ENCODE peak calls at places on chromosomes 12 and 14, in nine cellular contexts. A is mesendoderm; M is CD8-positive, alpha-beta T cell; P is heart right ventricle; F is AG04450; W is SJCRH30; Y is thyroid gland; R is psoas muscle; U is PC-9. G is an unnamed sample. For H3K27me3, the result is how much of the 10 kb centered on the place peaks cover.

GRCh38 chr12:27367078-27367477 is 34.4 kb downstream of the BMAL2 start:
- DNase-seq in A (no peak), M (no peak), P (no peak), F (no peak), W (no peak), Y (no peak), R (no peak), U (no peak), G (no peak)

GRCh38 chr12:117890644-117891043 is 78.1 kb downstream of the KSR2 start:
- DNase-seq in A (no peak), M (no peak), P (no peak), F (no peak), W (no peak), Y (no peak), R (no peak), U (no peak), G (no peak)

GRCh38 chr14:68282479-68283377 is 463.1 kb downstream of the RAD51B start:
- DNase-seq in A (no peak), M (peak), P (no peak), F (no peak), W (no peak), Y (no peak), R (no peak), U (no peak), G (peak)

GRCh38 chr12:117441751-117442150 is 80.3 kb upstream of the NOS1 start:
- DNase-seq in A (peak), M (no peak), P (peak), F (no peak), W (peak), Y (peak), R (peak), U (no peak), G (no peak)

GRCh38 chr12:20142956-20143355 is 225.4 kb upstream of the PDE3A start:
- DNase-seq in A (peak), M (no peak), P (no peak), F (no peak), W (peak), Y (no peak), R (no peak), U (no peak), G (no peak)

GRCh38 chr12:13097526-13097925 is 5.9 kb downstream of the GSG1 start:
- DNase-seq in A (no peak), M (no peak), P (no peak), F (no peak), W (peak), Y (no peak), R (no peak), U (no peak), G (no peak)

GRCh38 chr12:126353604-126354003 is 1288.4 kb downstream of the AACS start:
- DNase-seq in A (no peak), M (no peak), P (no peak), F (no peak), W (peak), Y (no peak), R (no peak), U (no peak), G (no peak)

GRCh38 chr14:35808076-35808657 is 928 bp downstream of the RALGAPA1 start:
- DNase-seq in A (peak), M (no peak), P (no peak), F (no peak), W (peak), Y (peak), R (no peak), U (peak), G (peak)

GRCh38 chr14:74978416-74978947 is 23.1 kb upstream of the PGF start:
- DNase-seq in A (peak), M (no peak), P (no peak), F (no peak), W (peak), Y (no peak), R (no peak), U (peak), G (no peak)

GRCh38 chr14:70641548-70642312 is at the start of gene TTC9:
- DNase-seq in A (no peak), M (no peak), P (peak), F (no peak), W (peak), Y (peak), R (peak), U (no peak), G (no peak)

GRCh38 chr14:103558071-103558882 is 4.2 kb downstream of the BAG5 start:
- DNase-seq in A (no peak), M (no peak), P (no peak), F (no peak), W (peak), Y (peak), R (no peak), U (peak), G (no peak)

DNA sequence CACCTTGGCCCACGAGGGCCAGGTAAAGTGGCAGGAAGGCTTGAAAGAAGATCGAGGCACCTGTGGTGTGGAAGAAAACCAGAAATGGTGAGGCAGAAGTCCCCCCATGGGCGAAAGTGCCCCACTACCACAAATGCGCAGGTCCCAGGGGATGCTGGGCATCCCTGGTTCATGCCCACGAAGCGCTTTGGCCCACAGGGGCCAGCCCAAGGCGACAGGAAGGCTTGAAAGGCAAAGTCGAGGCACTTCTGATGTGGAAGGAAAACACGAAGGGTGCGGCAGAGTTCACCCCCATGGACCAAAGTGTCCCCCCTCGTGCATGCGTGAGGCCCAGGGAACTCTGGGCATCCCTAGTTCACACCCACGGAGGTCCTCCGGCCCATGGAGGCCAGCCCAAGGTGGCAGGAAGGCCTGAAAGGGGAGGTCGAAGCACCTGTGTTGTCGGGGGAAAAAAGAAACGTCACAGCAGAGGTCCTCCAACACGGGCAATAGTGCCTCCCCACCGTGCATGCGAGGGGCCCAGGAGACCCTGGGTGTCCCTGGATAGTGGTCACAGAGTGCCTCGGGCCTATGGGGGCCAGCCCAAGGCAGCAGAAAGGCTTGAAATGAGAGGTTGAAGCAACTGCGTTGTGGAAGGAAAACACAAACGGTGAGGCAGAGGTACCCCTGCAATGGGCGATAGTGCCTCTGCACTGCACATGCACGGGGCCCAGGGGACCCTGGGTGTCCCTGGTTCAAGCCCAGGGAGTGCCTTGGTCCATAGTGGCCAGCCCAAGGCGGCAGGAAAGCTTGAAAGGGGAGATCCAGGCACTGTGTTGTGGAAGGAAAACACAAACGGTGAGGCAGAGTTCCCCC is 373.9 kb downstream of the ALG10 start:
- DNase-seq in A (no peak), M (peak), P (peak), F (no peak), W (no peak), Y (no peak), R (peak), U (no peak), G (peak)
- H3K27me3 ChIP-seq in A (under half), M (under half), P (under half), F (under half), W (under half), Y (under half), R (under half), U (half or more), G (under half)

GRCh38 chr12:102965281-102966155 is 8.0 kb downstream of the ASCL1 start:
- DNase-seq in A (no peak), M (no peak), P (no peak), F (no peak), W (no peak), Y (no peak), R (no peak), U (no peak), G (no peak)
- H3K27me3 ChIP-seq in A (half or more), M (under half), P (half or more), F (under half), W (under half), Y (under half), R (under half), U (half or more), G (under half)

GRCh38 chr12:125192690-125193221 is 127.5 kb downstream of the AACS start:
- DNase-seq in A (no peak), M (no peak), P (no peak), F (no peak), W (no peak), Y (no peak), R (no peak), U (no peak), G (no peak)
- H3K27me3 ChIP-seq in A (under half), M (under half), P (half or more), F (under half), W (under half), Y (under half), R (under half), U (half or more), G (under half)

DNA sequence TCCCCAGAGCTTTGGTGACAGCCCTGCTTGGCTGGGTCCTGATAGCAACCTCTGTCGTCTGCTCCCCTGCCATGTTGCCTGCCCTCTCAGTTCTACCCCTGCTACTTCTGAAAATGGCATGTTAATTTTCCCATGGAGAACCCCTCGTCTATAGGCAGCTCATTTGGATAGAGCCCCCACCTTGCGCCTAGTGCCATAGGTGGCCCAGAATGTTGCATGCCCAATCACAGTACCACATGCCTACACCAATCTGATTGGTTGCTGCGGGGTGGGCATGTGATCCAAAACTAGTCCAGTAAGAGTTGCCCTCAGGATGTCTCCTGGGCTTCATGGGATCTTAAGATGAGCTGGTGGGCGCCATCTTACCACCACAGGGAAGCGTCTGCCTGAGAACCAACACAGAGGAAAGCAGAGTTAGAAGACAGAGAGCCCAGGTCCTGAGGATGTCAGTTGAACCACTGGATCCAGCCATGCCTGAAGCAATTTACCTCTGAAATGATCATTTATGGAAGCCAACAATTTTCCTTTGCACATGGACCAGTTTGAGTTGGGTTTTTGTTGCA is 85.7 kb downstream of the PAPOLA start:
- DNase-seq in A (no peak), M (peak), P (no peak), F (no peak), W (no peak), Y (no peak), R (no peak), U (no peak), G (no peak)
- H3K27me3 ChIP-seq in A (under half), M (under half), P (half or more), F (half or more), W (under half), Y (under half), R (under half), U (under half), G (under half)

DNA sequence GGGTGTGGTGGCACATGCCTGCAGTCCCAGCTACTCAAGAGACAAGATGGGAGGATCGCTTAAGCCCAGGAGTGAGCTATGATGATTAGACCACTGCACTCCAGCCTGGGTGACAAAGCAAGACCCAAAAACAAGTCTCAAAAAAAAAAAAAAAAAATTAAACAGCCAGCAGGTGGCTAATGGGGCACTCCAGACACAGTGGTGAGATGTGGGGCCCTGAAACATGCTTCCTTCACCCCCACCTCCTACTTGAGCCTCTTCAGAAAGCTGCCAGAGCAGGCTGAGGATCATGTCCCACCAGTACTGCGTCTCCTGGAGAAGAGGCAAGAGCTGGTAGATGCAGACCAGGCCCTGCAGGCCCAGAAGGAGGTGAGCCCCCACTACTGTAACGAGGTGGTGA is 2.1 kb downstream of the CFAP73 start:
- DNase-seq in A (no peak), M (no peak), P (no peak), F (no peak), W (no peak), Y (no peak), R (no peak), U (no peak), G (no peak)
- H3K27me3 ChIP-seq in A (under half), M (under half), P (half or more), F (under half), W (under half), Y (under half), R (under half), U (under half), G (under half)

DNA sequence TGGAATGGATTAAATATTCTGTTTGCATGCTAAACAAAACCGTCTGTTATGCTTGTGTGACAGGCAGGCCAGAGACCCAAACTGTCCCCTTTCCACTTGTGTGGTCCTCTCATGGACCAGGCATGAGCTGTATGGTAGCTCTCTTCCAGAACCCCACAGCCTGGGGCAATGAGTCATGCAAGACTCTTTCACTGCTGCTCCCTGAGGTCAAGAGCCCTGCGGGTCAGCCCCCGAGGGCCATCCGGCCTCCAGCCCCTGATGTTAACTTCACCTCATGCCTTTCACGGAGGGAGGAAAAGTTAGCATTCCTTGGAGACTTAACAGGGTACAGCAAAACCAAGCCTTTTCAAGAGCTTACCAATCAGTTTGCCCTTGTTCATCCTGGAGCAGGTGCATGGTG is 239.1 kb upstream of the DIO3 start:
- DNase-seq in A (no peak), M (no peak), P (no peak), F (no peak), W (no peak), Y (no peak), R (no peak), U (no peak), G (no peak)
- H3K27me3 ChIP-seq in A (under half), M (under half), P (under half), F (under half), W (under half), Y (under half), R (under half), U (under half), G (under half)

DNA sequence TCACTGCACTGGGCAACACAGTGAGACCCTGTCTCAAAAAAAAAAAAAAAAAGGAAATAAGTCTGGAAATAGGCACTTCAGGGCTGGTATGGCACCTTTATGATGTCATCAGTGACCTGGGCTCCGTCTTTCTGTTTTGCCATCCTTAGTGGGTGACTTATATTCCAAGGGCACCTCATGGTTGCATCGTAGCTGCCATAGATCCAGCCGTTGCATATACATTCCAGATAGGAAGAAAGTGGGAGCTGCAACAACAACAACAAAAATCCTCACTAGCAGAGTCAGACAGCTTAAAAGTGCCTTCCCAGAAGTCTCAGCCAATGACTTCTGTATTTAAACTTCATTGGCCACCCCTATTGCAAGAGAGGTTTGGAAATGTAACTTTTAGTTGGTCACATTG is 26.4 kb downstream of the MYL2 start:
- DNase-seq in A (no peak), M (no peak), P (no peak), F (no peak), W (no peak), Y (no peak), R (no peak), U (no peak), G (no peak)
- H3K27me3 ChIP-seq in A (under half), M (under half), P (under half), F (under half), W (under half), Y (under half), R (under half), U (under half), G (under half)

GRCh38 chr12:93908846-93909592 is 231.8 kb downstream of the CRADD start:
- DNase-seq in A (no peak), M (no peak), P (peak), F (no peak), W (no peak), Y (no peak), R (peak), U (peak), G (peak)
- H3K27me3 ChIP-seq in A (under half), M (under half), P (under half), F (under half), W (under half), Y (under half), R (under half), U (under half), G (under half)

GRCh38 chr12:128365032-128365431 is 98.1 kb downstream of the TMEM132C start:
- DNase-seq in A (peak), M (no peak), P (no peak), F (no peak), W (no peak), Y (no peak), R (no peak), U (no peak), G (no peak)
- H3K27me3 ChIP-seq in A (under half), M (under half), P (under half), F (under half), W (under half), Y (under half), R (under half), U (under half), G (under half)

G was measured in Peyer's patch.